ENCODE peak calls at places on chromosomes 4 and X, in eight cellular contexts. E, A, Q, K, V, T, I and F are unnamed samples.

GRCh38 chr4:111154924-111155323 is 532.0 kb upstream of the PITX2 start:
- DNase-seq in E (no peak), A (no peak), Q (no peak), K (no peak), V (no peak), T (no peak), I (no peak), F (no peak)

GRCh38 chr4:143626134-143626859 is 74.2 kb downstream of the FREM3 start:
- DNase-seq in E (peak), A (peak), Q (no peak), K (peak), V (no peak), T (no peak), I (peak), F (no peak)

GRCh38 chrX:23811135-23811781 is 28.3 kb downstream of the SAT1 start:
- DNase-seq in E (peak), A (no peak), Q (no peak), K (no peak), V (no peak), T (no peak), I (no peak), F (no peak)

GRCh38 chr4:7964459-7964858 is 24.8 kb upstream of the AFAP1 start:
- DNase-seq in E (no peak), A (no peak), Q (no peak), K (no peak), V (no peak), T (no peak), I (no peak), F (no peak)

GRCh38 chr4:48557478-48557877 is 67.4 kb downstream of the ZAR1 start:
- DNase-seq in E (no peak), A (no peak), Q (no peak), K (no peak), V (no peak), T (no peak), I (no peak), F (peak)

GRCh38 chr4:160319221-160319867 is 1216.5 kb downstream of the RAPGEF2 start:
- DNase-seq in E (no peak), A (no peak), Q (no peak), K (no peak), V (no peak), T (no peak), I (no peak), F (peak)

GRCh38 chrX:124028177-124028576 is 66.7 kb downstream of the STAG2 start:
- DNase-seq in E (no peak), A (no peak), Q (no peak), K (no peak), V (no peak), T (no peak), I (peak), F (no peak)

GRCh38 chr4:86376850-86377249 is 17.0 kb upstream of the MAPK10 start:
- DNase-seq in E (no peak), A (no peak), Q (no peak), K (no peak), V (peak), T (no peak), I (no peak), F (no peak)

GRCh38 chrX:115068896-115069295 is 51.5 kb upstream of the IL13RA2 start:
- DNase-seq in E (no peak), A (no peak), Q (no peak), K (no peak), V (no peak), T (peak), I (no peak), F (no peak)

GRCh38 chrX:151828434-151829080 is 84.1 kb upstream of the MAGEA4 start:
- DNase-seq in E (no peak), A (no peak), Q (no peak), K (no peak), V (no peak), T (no peak), I (no peak), F (no peak)

GRCh38 chrX:22041931-22042530 is 9.9 kb downstream of the PHEX start:
- DNase-seq in E (no peak), A (no peak), Q (no peak), K (no peak), V (no peak), T (peak), I (no peak), F (no peak)

GRCh38 chr4:175906397-175906796 is 94.3 kb upstream of the GPM6A start:
- DNase-seq in E (no peak), A (no peak), Q (no peak), K (no peak), V (no peak), T (no peak), I (no peak), F (no peak)

GRCh38 chr4:84821064-84821463 is 145.4 kb downstream of the WDFY3 start:
- DNase-seq in E (no peak), A (no peak), Q (no peak), K (no peak), V (no peak), T (no peak), I (no peak), F (no peak)

GRCh38 chrX:97057349-97057909 is 173.7 kb downstream of the RPA4 start:
- DNase-seq in E (peak), A (no peak), Q (no peak), K (peak), V (peak), T (no peak), I (no peak), F (no peak)

GRCh38 chr4:132860976-132861375 is 288.1 kb upstream of the PCDH10 start:
- DNase-seq in E (no peak), A (no peak), Q (no peak), K (no peak), V (no peak), T (no peak), I (no peak), F (no peak)

GRCh38 chr4:22500128-22500611 is 15.7 kb downstream of the ADGRA3 start:
- DNase-seq in E (peak), A (no peak), Q (no peak), K (peak), V (no peak), T (no peak), I (no peak), F (no peak)

GRCh38 chrX:68498044-68498507 is 775 bp upstream of the YIPF6 start:
- DNase-seq in E (no peak), A (no peak), Q (no peak), K (no peak), V (no peak), T (no peak), I (no peak), F (peak)

GRCh38 chrX:136055651-136056221 is 70.5 kb downstream of the SLC9A6 start:
- DNase-seq in E (peak), A (peak), Q (no peak), K (no peak), V (no peak), T (no peak), I (peak), F (no peak)

GRCh38 chr4:10738826-10739489 is 54.4 kb upstream of the CLNK start:
- DNase-seq in E (no peak), A (no peak), Q (no peak), K (no peak), V (no peak), T (no peak), I (no peak), F (no peak)

GRCh38 chr4:3011456-3012220 is 48.3 kb downstream of the GRK4 start:
- DNase-seq in E (no peak), A (no peak), Q (no peak), K (no peak), V (no peak), T (no peak), I (no peak), F (no peak)

GRCh38 chrX:115892787-115893671 is 277.5 kb upstream of the AGTR2 start:
- DNase-seq in E (no peak), A (peak), Q (peak), K (peak), V (peak), T (no peak), I (peak), F (peak)

GRCh38 chr4:180664766-180665368 is 1578.3 kb upstream of the TENM3 start:
- DNase-seq in E (peak), A (peak), Q (peak), K (peak), V (peak), T (peak), I (peak), F (peak)

GRCh38 chrX:683572-683971 is 53.0 kb downstream of the SHOX start:
- DNase-seq in E (no peak), A (no peak), Q (no peak), K (no peak), V (no peak), T (no peak), I (no peak), F (no peak)

GRCh38 chr4:48944659-48945290 is 38.2 kb upstream of the OCIAD2 start:
- DNase-seq in E (peak), A (no peak), Q (peak), K (no peak), V (no peak), T (peak), I (no peak), F (peak)

GRCh38 chr4:119559044-119559647 is 69.5 kb downstream of the PDE5A start:
- DNase-seq in E (no peak), A (peak), Q (no peak), K (no peak), V (no peak), T (no peak), I (peak), F (peak)

GRCh38 chr4:147799986-147800555 is 68.2 kb downstream of the ARHGAP10 start:
- DNase-seq in E (no peak), A (no peak), Q (peak), K (no peak), V (no peak), T (no peak), I (no peak), F (no peak)

GRCh38 chr4:20698382-20698781 is 1.9 kb upstream of the PACRGL start:
- DNase-seq in E (no peak), A (no peak), Q (no peak), K (no peak), V (no peak), T (no peak), I (no peak), F (no peak)

GRCh38 chrX:115147220-115147619 is 42.0 kb upstream of the RBMXL3 start:
- DNase-seq in E (no peak), A (peak), Q (no peak), K (no peak), V (no peak), T (no peak), I (peak), F (peak)

GRCh38 chr4:16685536-16685935 is 212.9 kb downstream of the LDB2 start:
- DNase-seq in E (no peak), A (no peak), Q (no peak), K (no peak), V (no peak), T (no peak), I (no peak), F (no peak)

GRCh38 chr4:56731857-56732256 is 50.8 kb upstream of the HOPX start:
- DNase-seq in E (peak), A (no peak), Q (no peak), K (no peak), V (no peak), T (no peak), I (no peak), F (no peak)

GRCh38 chr4:141047228-141047884 is 85.9 kb downstream of the RNF150 start:
- DNase-seq in E (no peak), A (peak), Q (no peak), K (no peak), V (peak), T (no peak), I (peak), F (no peak)

GRCh38 chrX:18701621-18702361 is 5.7 kb upstream of the PPEF1 start:
- DNase-seq in E (no peak), A (no peak), Q (no peak), K (no peak), V (no peak), T (no peak), I (peak), F (no peak)

GRCh38 chr4:42845586-42845985 is 46.9 kb upstream of the GRXCR1 start:
- DNase-seq in E (no peak), A (no peak), Q (no peak), K (no peak), V (no peak), T (no peak), I (no peak), F (no peak)

GRCh38 chr4:72629540-72629939 is 60.5 kb upstream of the ADAMTS3 start:
- DNase-seq in E (no peak), A (no peak), Q (no peak), K (no peak), V (no peak), T (no peak), I (peak), F (no peak)

GRCh38 chr4:48710446-48711209 is 69.5 kb downstream of the FRYL start:
- DNase-seq in E (no peak), A (no peak), Q (no peak), K (no peak), V (no peak), T (no peak), I (no peak), F (no peak)